ENCODE peak calls at places on chromosomes 7 and 10, in five cellular contexts. F is Daoy, B is keratinocyte, V is suprapubic skin, C is GM19239. T is an unnamed sample.

GRCh38 chr7:21886396-21886795 is 59.3 kb downstream of the CDCA7L start:
- DNase-seq in F (no peak), B (no peak), C (no peak), V (no peak), T (no peak)

GRCh38 chr10:73814896-73815718 is 3.7 kb upstream of the NDST2 start:
- DNase-seq in V (no peak), B (no peak), C (no peak), F (no peak), T (peak; percentile 14)

GRCh38 chr10:1142596-1142995 is 86.4 kb downstream of the WDR37 start:
- DNase-seq in C (no peak), B (no peak), V (no peak), F (no peak), T (no peak)

GRCh38 chr7:88111136-88111748 is 108.6 kb downstream of the SRI start:
- DNase-seq in B (no peak), F (peak; percentile 12), V (no peak), C (peak; percentile 2), T (peak; percentile 68)

GRCh38 chr7:46767071-46767470 is 814.8 kb downstream of the TNS3 start:
- DNase-seq in B (no peak), F (no peak), C (no peak), V (no peak), T (no peak)

GRCh38 chr10:118033905-118034304 is 12.8 kb downstream of the RAB11FIP2 start:
- DNase-seq in V (no peak), C (no peak), B (no peak), F (no peak), T (no peak)

GRCh38 chr7:89246196-89246595 is 450.7 kb upstream of the TEX47 start:
- DNase-seq in B (no peak), F (no peak), C (no peak), V (no peak), T (no peak)

GRCh38 chr10:22712959-22713852 is 1.2 kb downstream of the PIP4K2A start:
- DNase-seq in F (peak; percentile 26), V (no peak), B (no peak), C (peak; percentile 26), T (peak; percentile 47)

T was measured in dermis microvascular lymphatic vessel endothelial cell.